ENCODE peak calls at places on chromosome 19, in five cellular contexts. C is Panc1, W is tibial nerve, Z is left ventricle myocardium inferior, H is PC-3. G is an unnamed sample. For H3K4me1, the result is how much of the 10 kb centered on the place peaks cover.

GRCh38 chr19:4984106-4984380 is 15.1 kb downstream of the KDM4B start:
- DNase-seq in W (no peak), C (no peak), H (no peak), Z (no peak), G (no peak)

GRCh38 chr19:49767380-49767779 is 579 bp downstream of the AP2A1 start:
- DNase-seq in H (no peak), C (no peak), W (no peak), Z (no peak), G (peak)

GRCh38 chr19:35436477-35437141 is 11.4 kb upstream of the FFAR2 start:
- DNase-seq in Z (no peak), H (peak), W (peak), C (no peak), G (peak)

GRCh38 chr19:7916908-7917291 is 2.3 kb downstream of the TGFBR3L start:
- DNase-seq in W (no peak), H (no peak), C (no peak), Z (no peak), G (no peak)

GRCh38 chr19:38792250-38793111 is 3.5 kb downstream of the LGALS7B start:
- DNase-seq in Z (peak), C (no peak), H (no peak), W (no peak), G (peak)

GRCh38 chr19:17811681-17812080 is 9.6 kb downstream of the INSL3 start:
- DNase-seq in C (no peak), W (no peak), Z (no peak), H (no peak), G (no peak)

GRCh38 chr19:13723206-13723605 is 41.1 kb upstream of the MRI1 start:
- DNase-seq in H (peak), C (no peak), Z (no peak), W (no peak), G (peak)

GRCh38 chr19:45498411-45499195 is at the start of gene PPM1N:
- DNase-seq in W (no peak), H (peak), C (no peak), Z (no peak), G (peak)

GRCh38 chr19:29262085-29262484 is 49.1 kb upstream of the UQCRFS1 start:
- DNase-seq in C (no peak), W (no peak), H (no peak), Z (no peak), G (no peak)

GRCh38 chr19:45729774-45730388 is 815 bp downstream of the FBXO46 start:
- DNase-seq in C (no peak), W (no peak), H (no peak), Z (no peak), G (peak)

GRCh38 chr19:11745871-11746270 is 7.1 kb upstream of the ZNF823 start:
- DNase-seq in Z (no peak), C (no peak), W (no peak), H (no peak), G (no peak)

GRCh38 chr19:13095393-13095784 is 7.3 kb downstream of the LYL1 start:
- DNase-seq in Z (no peak), W (no peak), H (no peak), C (no peak), G (no peak)

GRCh38 chr19:9818175-9818733 is 625 bp downstream of the FBXL12 start:
- DNase-seq in H (no peak), W (no peak), Z (no peak), C (no peak), G (peak)

GRCh38 chr19:41997851-41998229 is 3.8 kb upstream of the ATP1A3 start:
- DNase-seq in H (no peak), C (no peak), Z (no peak), W (no peak), G (no peak)

GRCh38 chr19:49952475-49952829 is 8.5 kb downstream of the SIGLEC11 start:
- DNase-seq in H (no peak), W (no peak), C (no peak), Z (no peak), G (no peak)

GRCh38 chr19:51450730-51451307 is 7.4 kb downstream of the SIGLEC8 start:
- DNase-seq in C (no peak), Z (no peak), W (no peak), H (no peak), G (no peak)

GRCh38 chr19:46610851-46611770 is 10.0 kb downstream of the CALM3 start:
- DNase-seq in C (no peak), Z (peak), W (no peak), H (no peak), G (no peak)

GRCh38 chr19:41691268-41691970 is 3.3 kb upstream of the CEACAM7 start:
- DNase-seq in H (peak), Z (no peak), C (peak), W (no peak), G (peak)

GRCh38 chr19:1856698-1857603 is 6.4 kb downstream of the KLF16 start:
- DNase-seq in W (peak), H (peak), C (no peak), Z (peak), G (peak)
- H3K4me3 ChIP-seq in W (peak), H (no peak), C (peak), Z (peak), G (peak)

DNA sequence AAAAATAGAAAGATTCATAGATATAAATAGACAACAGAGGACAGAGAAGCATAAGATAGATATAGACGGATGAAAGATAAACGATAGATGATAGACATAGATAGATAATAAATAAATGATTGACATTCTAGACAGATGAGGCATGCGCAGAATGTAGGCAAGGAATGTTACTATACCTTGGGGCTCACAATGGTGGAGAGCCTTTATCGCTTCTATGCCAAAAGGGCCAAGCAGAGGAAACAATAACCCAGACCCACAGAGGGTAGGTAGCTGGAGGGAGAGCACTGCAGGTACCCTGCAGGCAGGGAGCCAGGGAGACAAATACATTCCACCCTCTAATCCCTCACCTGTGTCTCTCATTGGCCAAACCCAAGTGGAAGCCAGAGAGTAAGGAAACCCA is 44.4 kb downstream of the NOTCH3 start:
- DNase-seq in C (no peak), W (no peak), H (no peak), Z (no peak), G (no peak)
- H3K4me1 ChIP-seq in C (under half), W (under half), H (under half), Z (under half), G (under half)

GRCh38 chr19:30752201-30752600 is 380.0 kb downstream of the ZNF536 start:
- DNase-seq in Z (no peak), C (no peak), H (no peak), W (no peak), G (no peak)
- H3K4me3 ChIP-seq in Z (no peak), C (no peak), H (no peak), W (no peak), G (no peak)

GRCh38 chr19:16442386-16443276 is 29.1 kb downstream of the EPS15L1 start:
- DNase-seq in W (no peak), C (no peak), Z (peak), H (no peak), G (no peak)

GRCh38 chr19:16444273-16444597 is 27.5 kb downstream of the EPS15L1 start:
- DNase-seq in Z (no peak), H (no peak), W (no peak), C (no peak), G (no peak)

GRCh38 chr19:16446108-16447014 is 25.4 kb downstream of the EPS15L1 start:
- DNase-seq in Z (no peak), H (no peak), C (no peak), W (no peak), G (no peak)

GRCh38 chr19:16447015-16447384 is 24.8 kb downstream of the EPS15L1 start:
- DNase-seq in W (peak), C (no peak), H (no peak), Z (peak), G (peak)

DNA sequence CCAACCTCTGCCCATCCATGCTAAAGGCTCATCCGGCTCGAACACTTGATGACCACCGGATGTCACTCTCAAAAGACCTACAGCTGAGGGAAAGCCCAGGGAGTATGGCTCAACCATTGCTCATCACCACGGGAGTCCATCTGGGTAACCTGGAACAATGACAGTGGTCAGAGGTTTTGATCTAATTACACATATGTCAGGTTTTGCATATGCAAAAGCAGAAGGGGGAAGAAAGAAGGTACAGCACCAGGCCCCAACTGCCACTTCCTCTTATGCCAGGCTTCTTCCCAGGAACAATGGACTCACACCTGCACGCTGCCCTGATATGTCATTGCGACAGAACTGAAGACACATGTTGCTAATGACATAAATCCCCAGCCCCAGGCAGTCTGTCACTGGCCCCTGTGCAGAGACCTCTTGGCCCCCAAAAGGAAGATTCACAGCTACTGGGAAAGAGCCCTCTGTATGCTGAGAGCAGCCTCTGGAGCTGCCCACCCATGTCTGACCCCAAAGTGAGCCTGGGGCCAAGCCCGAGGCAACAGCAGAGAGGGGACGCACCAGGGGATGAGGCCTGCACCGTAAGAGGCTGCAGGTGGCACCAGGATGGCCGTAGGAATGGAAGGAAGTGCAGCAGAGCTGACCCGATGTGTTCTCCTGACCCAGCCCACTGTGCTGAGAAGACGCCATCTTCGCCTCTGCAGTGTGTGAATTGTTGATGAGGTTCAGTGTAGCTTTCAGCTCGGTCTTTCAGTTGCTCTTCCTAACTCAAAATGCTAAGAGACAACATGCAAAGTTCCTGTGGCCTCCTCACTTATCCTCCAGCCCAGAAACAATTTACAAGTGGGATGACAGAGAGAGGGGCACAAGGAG is 26.3 kb downstream of the EPS15L1 start:
- DNase-seq in Z (no peak), H (peak), C (no peak), W (no peak), G (peak)
- H3K4me1 ChIP-seq in Z (half or more), H (under half), C (under half), W (under half), G (under half)

GRCh38 chr19:19710506-19710905 is 22.4 kb downstream of the ZNF14 start:
- DNase-seq in H (no peak), C (no peak), W (no peak), Z (no peak), G (no peak)

GRCh38 chr19:19711306-19711933 is 21.5 kb downstream of the ZNF14 start:
- DNase-seq in C (no peak), H (no peak), Z (no peak), W (no peak), G (no peak)

DNA sequence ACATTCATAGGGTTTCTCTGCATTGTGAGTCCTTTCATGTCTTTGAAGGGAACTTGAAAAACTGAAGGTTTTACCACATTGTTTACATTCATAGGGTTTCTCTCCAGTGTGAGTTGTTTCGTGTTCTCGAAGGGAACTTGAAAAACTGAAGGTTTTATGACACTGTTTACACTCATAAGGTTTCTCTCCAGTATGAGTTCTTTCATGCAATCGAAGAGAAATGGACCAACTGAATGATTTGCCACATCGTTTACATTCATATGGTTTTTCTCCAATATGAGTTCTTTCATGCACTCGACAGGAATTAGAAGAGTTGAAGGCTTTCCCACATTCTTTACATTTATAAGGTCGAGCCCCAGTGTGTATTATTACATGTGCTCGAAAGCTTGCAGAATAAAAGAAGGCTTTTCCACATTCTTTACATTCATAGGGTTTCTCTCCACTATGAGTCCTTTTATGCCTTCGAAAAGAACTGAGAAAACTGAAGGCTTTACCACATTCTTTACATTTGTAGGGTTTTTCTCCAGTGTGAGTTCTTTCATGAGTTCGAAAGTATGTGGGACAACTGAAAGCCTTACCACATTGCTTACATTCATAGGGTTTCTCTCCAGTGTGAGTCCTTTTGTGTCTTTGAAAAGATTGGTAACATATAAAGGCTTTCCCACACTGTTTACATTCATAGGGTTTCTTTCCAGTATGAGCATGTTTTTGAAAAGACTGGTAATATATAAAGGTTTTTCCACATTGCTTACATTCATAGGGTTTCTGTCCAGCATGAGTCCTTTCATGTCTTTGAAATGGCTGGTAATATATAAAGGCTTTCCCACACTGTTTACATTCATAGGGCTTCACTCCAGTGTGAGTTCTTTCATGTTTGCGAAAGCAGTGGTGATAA is 20.7 kb downstream of the ZNF14 start:
- DNase-seq in H (no peak), Z (no peak), C (no peak), W (no peak), G (no peak)
- H3K4me3 ChIP-seq in H (peak), Z (no peak), C (no peak), W (no peak), G (peak)

GRCh38 chr19:48719263-48720171 is at the start of gene MAMSTR:
- DNase-seq in C (no peak), H (no peak), Z (no peak), W (no peak), G (no peak)
- H3K4me1 ChIP-seq in C (under half), H (under half), Z (half or more), W (under half), G (under half)

G was measured in GM23248.